ENCODE peak calls at places on chromosomes 7 and 10, in nine cellular contexts. C is sigmoid colon, S is left cardiac atrium, V is retinal pigment epithelial cell, J is ovary, X is M059J, U is chondrocyte, L is lower lobe of right lung, E is G401. F is an unnamed sample.

GRCh38 chr10:84605802-84606201 is 277.4 kb downstream of the CCSER2 start:
- DNase-seq in L (no peak), V (no peak), J (no peak), C (no peak), U (no peak), X (peak), S (no peak), E (no peak), F (no peak)

GRCh38 chr7:100577103-100577502 is 3.4 kb upstream of the SAP25 start:
- DNase-seq in U (no peak), E (no peak), J (no peak), V (no peak), L (no peak), S (no peak), C (peak), X (no peak), F (no peak)

GRCh38 chr10:124521429-124521871 is 59.8 kb downstream of the LHPP start:
- DNase-seq in S (no peak), L (peak), U (peak), E (no peak), J (no peak), V (no peak), X (no peak), C (peak), F (no peak)

GRCh38 chr10:79425074-79425532 is 20.3 kb downstream of the ZCCHC24 start:
- DNase-seq in U (peak), S (no peak), X (no peak), C (peak), J (no peak), E (no peak), L (peak), V (no peak), F (no peak)

GRCh38 chr7:7246223-7246622 is 63.9 kb downstream of the C1GALT1 start:
- DNase-seq in J (no peak), V (no peak), C (no peak), U (no peak), X (no peak), E (no peak), S (no peak), L (no peak), F (no peak)

GRCh38 chr10:95437669-95438068 is 123.5 kb downstream of the SORBS1 start:
- DNase-seq in C (no peak), U (no peak), E (no peak), S (no peak), J (no peak), V (no peak), X (no peak), L (no peak), F (no peak)

GRCh38 chr7:6403907-6404306 is 43.8 kb downstream of the DAGLB start:
- DNase-seq in X (no peak), U (no peak), V (no peak), S (no peak), J (no peak), C (no peak), L (no peak), E (no peak), F (no peak)

GRCh38 chr10:110802551-110803238 is 69.0 kb upstream of the PDCD4 start:
- DNase-seq in X (peak), J (peak), V (peak), U (no peak), C (peak), L (peak), S (peak), E (peak), F (no peak)

GRCh38 chr10:70984986-70985719 is 96.8 kb upstream of the PCBD1 start:
- DNase-seq in J (no peak), V (no peak), U (peak), S (no peak), E (no peak), L (no peak), X (peak), C (no peak), F (no peak)

GRCh38 chr10:43585981-43586738 is 11.7 kb upstream of the ZNF239 start:
- DNase-seq in L (no peak), V (no peak), S (no peak), E (no peak), U (no peak), X (no peak), J (no peak), C (no peak), F (no peak)

GRCh38 chr10:11164806-11165590 is 147.3 kb downstream of the CELF2 start:
- DNase-seq in X (peak), V (peak), C (peak), L (peak), S (peak), J (peak), U (no peak), E (peak), F (no peak)

GRCh38 chr10:133179128-133179520 is 19.1 kb downstream of the KNDC1 start:
- DNase-seq in X (no peak), C (no peak), E (no peak), L (no peak), V (no peak), U (no peak), S (peak), J (no peak), F (no peak)

GRCh38 chr10:132503581-132504421 is 33.8 kb upstream of the INPP5A start:
- DNase-seq in V (no peak), U (peak), C (peak), X (no peak), J (peak), L (peak), S (no peak), E (no peak), F (no peak)

GRCh38 chr10:88059176-88059575 is 195.8 kb downstream of the PTEN start:
- DNase-seq in L (no peak), X (no peak), V (no peak), J (no peak), E (no peak), C (peak), S (no peak), U (no peak), F (no peak)

GRCh38 chr7:41010967-41011366 is 691.9 kb downstream of the INHBA start:
- DNase-seq in U (no peak), C (peak), S (peak), L (no peak), V (no peak), E (no peak), J (no peak), X (no peak), F (no peak)

GRCh38 chr7:89887489-89887888 is 266.8 kb upstream of the STEAP1 start:
- DNase-seq in S (no peak), L (no peak), U (no peak), X (no peak), E (no peak), J (no peak), V (no peak), C (no peak), F (no peak)

GRCh38 chr10:33233191-33233590 is 101.3 kb downstream of the NRP1 start:
- DNase-seq in V (no peak), U (no peak), S (no peak), X (no peak), J (no peak), C (no peak), E (no peak), L (no peak), F (no peak)